ENCODE peak calls at places on chromosome 1, in eight cellular contexts. E, V, U, Q, G, K, R and D are unnamed samples.

GRCh38 chr1:151773698-151774097 is 10.4 kb upstream of the MRPL9 start:
- DNase-seq in E (no peak), V (no peak), U (no peak), Q (no peak), G (no peak), K (no peak), R (no peak), D (no peak)

GRCh38 chr1:160091666-160092223 is 6.7 kb downstream of the IGSF8 start:
- DNase-seq in E (no peak), V (no peak), U (no peak), Q (no peak), G (no peak), K (no peak), R (no peak), D (no peak)

GRCh38 chr1:43024905-43025304 is 66.2 kb upstream of the SLC2A1 start:
- DNase-seq in E (no peak), V (no peak), U (no peak), Q (no peak), G (no peak), K (no peak), R (no peak), D (no peak)

GRCh38 chr1:99252630-99253029 is 11.7 kb upstream of the PLPPR4 start:
- DNase-seq in E (no peak), V (peak), U (no peak), Q (no peak), G (no peak), K (no peak), R (no peak), D (no peak)

GRCh38 chr1:231731262-231731661 is 104.7 kb downstream of the DISC1 start:
- DNase-seq in E (no peak), V (no peak), U (no peak), Q (no peak), G (peak), K (no peak), R (no peak), D (no peak)

GRCh38 chr1:223401873-223402789 is 8.9 kb downstream of the CCDC185 start:
- DNase-seq in E (no peak), V (no peak), U (no peak), Q (no peak), G (no peak), K (no peak), R (no peak), D (no peak)

GRCh38 chr1:60825593-60825992 is 256.8 kb upstream of the NFIA start:
- DNase-seq in E (no peak), V (no peak), U (no peak), Q (no peak), G (peak), K (no peak), R (peak), D (no peak)

GRCh38 chr1:95023399-95024050 is 49.2 kb downstream of the ALG14 start:
- DNase-seq in E (no peak), V (no peak), U (no peak), Q (no peak), G (no peak), K (no peak), R (no peak), D (no peak)

GRCh38 chr1:202270871-202271326 is 70.8 kb downstream of the UBE2T start:
- DNase-seq in E (no peak), V (no peak), U (no peak), Q (no peak), G (peak), K (no peak), R (no peak), D (no peak)

GRCh38 chr1:39305555-39305954 is 101.1 kb downstream of the MACF1 start:
- DNase-seq in E (no peak), V (no peak), U (no peak), Q (no peak), G (no peak), K (no peak), R (no peak), D (no peak)

GRCh38 chr1:151056574-151056973 is 2.8 kb downstream of the CDC42SE1 start:
- DNase-seq in E (no peak), V (peak), U (no peak), Q (no peak), G (no peak), K (no peak), R (peak), D (no peak)

GRCh38 chr1:169931795-169932195 is 38.1 kb upstream of the SCYL3 start:
- DNase-seq in E (no peak), V (no peak), U (no peak), Q (no peak), G (no peak), K (no peak), R (no peak), D (no peak)

GRCh38 chr1:21534674-21535378 is 25.6 kb downstream of the ALPL start:
- DNase-seq in E (no peak), V (peak), U (peak), Q (no peak), G (peak), K (no peak), R (peak), D (no peak)

GRCh38 chr1:89836997-89837909 is 16.4 kb downstream of the LRRC8D start:
- DNase-seq in E (no peak), V (no peak), U (no peak), Q (no peak), G (no peak), K (no peak), R (no peak), D (no peak)

GRCh38 chr1:163414778-163415177 is 93.0 kb downstream of the NUF2 start:
- DNase-seq in E (no peak), V (no peak), U (no peak), Q (no peak), G (no peak), K (no peak), R (no peak), D (no peak)

GRCh38 chr1:26961826-26962225 is 1.6 kb upstream of the KDF1 start:
- DNase-seq in E (no peak), V (no peak), U (no peak), Q (no peak), G (no peak), K (no peak), R (no peak), D (no peak)